ENCODE peak calls at places on chromosomes 1 and 21, in ten cellular contexts. O is PC-3; B is lower lobe of right lung; J is CD8-positive, alpha-beta T cell; S is IMR-90; X is foreskin keratinocyte; F is esophagus squamous epithelium; Y is left lung; W is psoas muscle; K is aorta. I is an unnamed sample.
A peak's percentile ranks its signal among the peaks of the same experiment; 100 is the strongest.

GRCh38 chr1:160284220-160284781 is 632 bp downstream of the PEX19 start:
- DNase-seq in O (peak; percentile 74), B (peak; percentile 59), J (no peak), S (peak; percentile 76), X (peak; percentile 16), F (no peak), Y (no peak), W (no peak), K (no peak), I (no peak)

GRCh38 chr1:57132993-57133614 is 167.3 kb upstream of the C8B start:
- DNase-seq in O (no peak), B (no peak), J (no peak), S (peak; percentile 7), X (no peak), F (no peak), Y (no peak), W (no peak), K (no peak), I (no peak)

GRCh38 chr1:162560303-162561036 is 1.1 kb upstream of the UAP1 start:
- DNase-seq in O (peak; percentile 49), B (no peak), J (no peak), S (no peak), X (no peak), F (no peak), Y (no peak), W (no peak), K (no peak), I (no peak)

GRCh38 chr1:113205980-113206766 is 133.2 kb downstream of the LRIG2 start:
- DNase-seq in O (no peak), B (no peak), J (no peak), S (no peak), X (no peak), F (no peak), Y (no peak), W (no peak), K (no peak), I (no peak)

GRCh38 chr1:62356257-62356835 is 37.1 kb upstream of the KANK4 start:
- DNase-seq in O (peak; percentile 90), B (no peak), J (no peak), S (peak; percentile 70), X (peak; percentile 90), F (no peak), Y (no peak), W (no peak), K (no peak), I (peak; percentile 58)

GRCh38 chr1:208254376-208254775 is 10.2 kb upstream of the PLXNA2 start:
- DNase-seq in O (no peak), B (no peak), J (no peak), S (no peak), X (no peak), F (no peak), Y (no peak), W (no peak), K (no peak), I (no peak)

GRCh38 chr1:206464456-206464964 is 5.8 kb upstream of the IKBKE start:
- DNase-seq in O (peak; percentile 64), B (no peak), J (no peak), S (peak; percentile 95), X (no peak), F (no peak), Y (no peak), W (no peak), K (no peak), I (no peak)

GRCh38 chr1:173113015-173113741 is 62.4 kb upstream of the TNFSF18 start:
- DNase-seq in O (peak; percentile 99), B (no peak), J (no peak), S (peak; percentile 85), X (peak; percentile 87), F (no peak), Y (no peak), W (no peak), K (no peak), I (peak; percentile 27)

GRCh38 chr1:204711947-204712701 is 26.6 kb upstream of the LRRN2 start:
- DNase-seq in O (no peak), B (no peak), J (no peak), S (no peak), X (no peak), F (no peak), Y (no peak), W (peak; percentile 38), K (no peak), I (no peak)

GRCh38 chr21:16588433-16588860 is 858.7 kb downstream of the USP25 start:
- DNase-seq in O (peak; percentile 28), B (peak; percentile 48), J (no peak), S (peak; percentile 84), X (peak; percentile 72), F (no peak), Y (peak; percentile 75), W (peak; percentile 65), K (peak; percentile 75), I (no peak)

GRCh38 chr1:50970927-50971582 is 1.0 kb downstream of the CDKN2C start:
- DNase-seq in O (peak; percentile 44), B (no peak), J (no peak), S (no peak), X (no peak), F (no peak), Y (no peak), W (no peak), K (no peak), I (peak; percentile 69)
- H3K27me3 ChIP-seq in O (no peaks in the 10 kb centered on the region), B (no peaks in the 10 kb centered on the region), J (no peaks in the 10 kb centered on the region), S (no peaks in the 10 kb centered on the region), X (peaks cover 1% of the 10 kb centered on the region), F (no peaks in the 10 kb centered on the region), Y (no peaks in the 10 kb centered on the region), W (no peaks in the 10 kb centered on the region), K (no peaks in the 10 kb centered on the region), I (no peaks in the 10 kb centered on the region)

GRCh38 chr1:187788686-187789085 is 959.9 kb downstream of the PLA2G4A start:
- DNase-seq in O (no peak), B (no peak), J (no peak), S (no peak), X (no peak), F (no peak), Y (no peak), W (no peak), K (no peak), I (no peak)

GRCh38 chr1:187787696-187788095 is 958.9 kb downstream of the PLA2G4A start:
- DNase-seq in O (no peak), B (no peak), J (no peak), S (no peak), X (no peak), F (no peak), Y (no peak), W (no peak), K (no peak), I (no peak)

GRCh38 chr1:187794561-187794960 is 965.8 kb downstream of the PLA2G4A start:
- DNase-seq in O (no peak), B (no peak), J (no peak), S (no peak), X (no peak), F (no peak), Y (no peak), W (no peak), K (no peak), I (no peak)

GRCh38 chr1:187790724-187791123 is 962.0 kb downstream of the PLA2G4A start:
- DNase-seq in O (no peak), B (no peak), J (no peak), S (no peak), X (no peak), F (no peak), Y (no peak), W (no peak), K (no peak), I (no peak)
- H3K27ac ChIP-seq in O (no peak overlapping the region), B (no peak overlapping the region), J (no peak overlapping the region), S (no peak overlapping the region), X (no peak overlapping the region), F (no peak overlapping the region), Y (no peak overlapping the region), W (no peak overlapping the region), K (no peak overlapping the region), I (no peak overlapping the region)

GRCh38 chr1:31004231-31004621 is 61.3 kb downstream of the PUM1 start:
- DNase-seq in O (no peak), B (no peak), J (no peak), S (no peak), X (no peak), F (no peak), Y (no peak), W (no peak), K (no peak), I (no peak)
- H3K27me3 ChIP-seq in O (no peaks in the 10 kb centered on the region), B (no peaks in the 10 kb centered on the region), J (no peaks in the 10 kb centered on the region), S (no peaks in the 10 kb centered on the region), X (no peaks in the 10 kb centered on the region), F (no peaks in the 10 kb centered on the region), Y (no peaks in the 10 kb centered on the region), W (no peaks in the 10 kb centered on the region), K (no peaks in the 10 kb centered on the region), I (no peaks in the 10 kb centered on the region)

DNA sequence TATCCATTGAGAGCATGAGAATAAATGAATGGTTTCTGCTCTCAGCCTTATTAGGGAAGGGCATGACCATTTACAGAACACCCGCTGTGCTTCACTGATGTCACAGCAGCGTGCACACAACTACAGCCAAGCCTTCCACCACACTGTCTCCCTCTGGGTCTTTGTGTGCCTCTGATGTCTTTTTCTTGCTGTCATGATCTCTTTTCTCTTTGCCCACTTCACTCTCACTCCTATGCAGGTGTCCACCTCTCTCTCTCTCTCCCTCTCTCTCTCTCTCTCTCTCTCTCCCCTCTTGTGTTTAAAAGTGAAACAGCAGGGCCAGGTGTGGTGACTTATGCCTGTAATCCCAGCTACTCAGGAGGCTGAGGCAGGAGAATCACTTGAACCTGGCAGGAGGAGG is 232.5 kb upstream of the JUN start:
- DNase-seq in O (no peak), B (no peak), J (no peak), S (no peak), X (no peak), F (no peak), Y (no peak), W (no peak), K (no peak), I (peak; percentile 7)
- H3K27ac ChIP-seq in O (no peak overlapping the region), B (no peak overlapping the region), J (no peak overlapping the region), S (peak overlapping the region; percentile 53), X (peak overlapping the region; percentile 88), F (no peak overlapping the region), Y (no peak overlapping the region), W (no peak overlapping the region), K (no peak overlapping the region), I (peak overlapping the region; percentile 83)

I was measured in SJSA1.